ENCODE peak calls at places on chromosomes 7 and 10, in nine cellular contexts. D is gastrocnemius medialis, E is heart left ventricle, B is spleen, Y is IMR-90, S is HCT116, C is GM12891, N is right lobe of liver, H is Peyer's patch. A is an unnamed sample.
A peak's percentile ranks its signal among the peaks of the same experiment; 100 is the strongest.

GRCh38 chr7:149741629-149742028 is 31.8 kb downstream of the ZNF467 start:
- DNase-seq in D (no peak), E (no peak), B (peak; percentile 68), Y (no peak), S (no peak), C (no peak), N (no peak), H (no peak), A (no peak)

GRCh38 chr10:95475003-95475383 is 86.2 kb downstream of the SORBS1 start:
- DNase-seq in D (peak; percentile 54), E (no peak), B (no peak), Y (no peak), S (no peak), C (no peak), N (no peak), H (no peak), A (no peak)

GRCh38 chr7:44259547-44260457 is 59.0 kb downstream of the YKT6 start:
- DNase-seq in D (peak; percentile 64), E (peak; percentile 58), B (no peak), Y (peak; percentile 96), S (no peak), C (no peak), N (no peak), H (peak; percentile 50), A (no peak)

GRCh38 chr10:11578802-11579255 is 32.6 kb downstream of the USP6NL start:
- DNase-seq in D (no peak), E (no peak), B (no peak), Y (no peak), S (no peak), C (no peak), N (no peak), H (no peak), A (no peak)

GRCh38 chr7:50476953-50477625 is 26.9 kb upstream of the FIGNL1 start:
- DNase-seq in D (no peak), E (no peak), B (no peak), Y (no peak), S (no peak), C (no peak), N (no peak), H (no peak), A (no peak)

GRCh38 chr7:144656960-144657359 is 178.9 kb downstream of the TPK1 start:
- DNase-seq in D (no peak), E (no peak), B (no peak), Y (no peak), S (no peak), C (no peak), N (no peak), H (no peak), A (no peak)

GRCh38 chr10:100747061-100747825 is 1.9 kb downstream of the PAX2 start:
- DNase-seq in D (no peak), E (no peak), B (no peak), Y (no peak), S (no peak), C (no peak), N (no peak), H (no peak), A (no peak)

GRCh38 chr7:103888603-103889153 is 100.8 kb downstream of the RELN start:
- DNase-seq in D (no peak), E (no peak), B (no peak), Y (peak; percentile 13), S (no peak), C (no peak), N (no peak), H (no peak), A (no peak)

GRCh38 chr10:30026578-30026977 is 32.8 kb downstream of the JCAD start:
- DNase-seq in D (no peak), E (no peak), B (peak; percentile 82), Y (no peak), S (no peak), C (no peak), N (no peak), H (no peak), A (no peak)

GRCh38 chr7:104096683-104097082 is 107.2 kb upstream of the RELN start:
- DNase-seq in D (no peak), E (no peak), B (no peak), Y (peak; percentile 18), S (peak; percentile 21), C (no peak), N (peak; percentile 26), H (no peak), A (no peak)

GRCh38 chr7:100803398-100804161 is 23.7 kb downstream of the EPHB4 start:
- DNase-seq in D (peak; percentile 32), E (peak; percentile 90), B (peak; percentile 85), Y (peak; percentile 83), S (no peak), C (peak; percentile 94), N (no peak), H (peak; percentile 90), A (peak; percentile 24)
- TF ChIP-seq POLR2A in D (no peak), E (no peak), B (no peak), Y (no peak), S (no peak), C (no peak), N (no peak), H (no peak), A (no peak)

GRCh38 chr10:28822719-28823464 is 145.6 kb downstream of the BAMBI start:
- DNase-seq in D (no peak), E (no peak), B (no peak), Y (no peak), S (no peak), C (no peak), N (no peak), H (no peak), A (no peak)
- TF ChIP-seq POLR2A in D (no peak), E (no peak), B (no peak), Y (no peak), S (no peak), C (no peak), N (no peak), H (no peak), A (no peak)

GRCh38 chr7:130872341-130872740 is 138.3 kb upstream of the KLF14 start:
- DNase-seq in D (no peak), E (no peak), B (no peak), Y (peak; percentile 37), S (no peak), C (no peak), N (no peak), H (no peak), A (no peak)
- TF ChIP-seq POLR2A in D (no peak), E (no peak), B (no peak), Y (peak; percentile 41), S (no peak), C (no peak), N (no peak), H (no peak), A (no peak)

GRCh38 chr7:4738711-4739527 is 36.5 kb upstream of the AP5Z1 start:
- DNase-seq in D (no peak), E (peak; percentile 51), B (no peak), Y (peak; percentile 95), S (peak; percentile 73), C (no peak), N (no peak), H (no peak), A (no peak)
- TF ChIP-seq POLR2A in D (peak; percentile 13), E (no peak), B (no peak), Y (peak; percentile 77), S (no peak), C (no peak), N (no peak), H (no peak), A (no peak)

A was measured in esophagus squamous epithelium.